ENCODE peak calls at places on chromosomes 11 and 22, in ten cellular contexts. K is H1, R is heart left ventricle, M is A549, F is sigmoid colon, H is right lobe of liver, X is IMR-90, I is ovary, A is vagina, D is tibial nerve. L is an unnamed sample.

GRCh38 chr11:3824714-3825472 is 15.9 kb downstream of the RHOG start:
- DNase-seq in K (peak; percentile 75), R (peak; percentile 60), M (peak; percentile 81), F (peak; percentile 73), H (peak; percentile 47), X (no peak), I (no peak), A (no peak), D (peak; percentile 57), L (no peak)

GRCh38 chr11:134950692-134951304 is 538.8 kb upstream of the B3GAT1 start:
- DNase-seq in K (no peak), R (no peak), M (no peak), F (no peak), H (no peak), X (peak; percentile 75), I (no peak), A (no peak), D (no peak), L (no peak)

GRCh38 chr11:80194625-80195024 is 753.8 kb upstream of the TENM4 start:
- DNase-seq in K (no peak), R (no peak), M (no peak), F (no peak), H (no peak), X (no peak), I (no peak), A (no peak), D (no peak), L (no peak)

GRCh38 chr11:75365711-75366181 is 14.3 kb upstream of the ARRB1 start:
- DNase-seq in K (no peak), R (no peak), M (no peak), F (no peak), H (no peak), X (peak; percentile 84), I (no peak), A (no peak), D (no peak), L (no peak)

GRCh38 chr11:130071211-130071712 is 1.6 kb downstream of the APLP2 start:
- DNase-seq in K (no peak), R (no peak), M (peak; percentile 5), F (no peak), H (no peak), X (peak; percentile 35), I (no peak), A (no peak), D (no peak), L (no peak)

GRCh38 chr22:36405221-36405631 is 17.5 kb upstream of the MYH9 start:
- DNase-seq in K (no peak), R (no peak), M (no peak), F (no peak), H (no peak), X (no peak), I (no peak), A (no peak), D (no peak), L (no peak)

GRCh38 chr11:119684361-119685072 is 44.5 kb downstream of the NECTIN1 start:
- DNase-seq in K (no peak), R (no peak), M (peak; percentile 13), F (no peak), H (no peak), X (peak; percentile 75), I (no peak), A (no peak), D (no peak), L (no peak)

GRCh38 chr11:8015753-8016239 is 28.7 kb downstream of the EIF3F start:
- DNase-seq in K (no peak), R (no peak), M (no peak), F (no peak), H (no peak), X (peak; percentile 69), I (no peak), A (peak; percentile 60), D (no peak), L (no peak)

GRCh38 chr11:28799316-28799715 is 691.1 kb downstream of the METTL15 start:
- DNase-seq in K (no peak), R (no peak), M (no peak), F (no peak), H (no peak), X (no peak), I (no peak), A (no peak), D (no peak), L (no peak)

GRCh38 chr11:67033661-67034166 is 10.8 kb downstream of the SYT12 start:
- DNase-seq in K (no peak), R (no peak), M (no peak), F (no peak), H (no peak), X (peak; percentile 99), I (peak; percentile 29), A (no peak), D (no peak), L (peak; percentile 69)

GRCh38 chr11:64643258-64643881 is 52.4 kb downstream of the SLC22A12 start:
- DNase-seq in K (no peak), R (no peak), M (no peak), F (peak; percentile 82), H (no peak), X (no peak), I (peak; percentile 64), A (no peak), D (no peak), L (peak; percentile 60)

GRCh38 chr11:10627816-10628215 is 59.4 kb upstream of the LYVE1 start:
- DNase-seq in K (no peak), R (no peak), M (no peak), F (no peak), H (no peak), X (no peak), I (no peak), A (no peak), D (no peak), L (no peak)

DNA sequence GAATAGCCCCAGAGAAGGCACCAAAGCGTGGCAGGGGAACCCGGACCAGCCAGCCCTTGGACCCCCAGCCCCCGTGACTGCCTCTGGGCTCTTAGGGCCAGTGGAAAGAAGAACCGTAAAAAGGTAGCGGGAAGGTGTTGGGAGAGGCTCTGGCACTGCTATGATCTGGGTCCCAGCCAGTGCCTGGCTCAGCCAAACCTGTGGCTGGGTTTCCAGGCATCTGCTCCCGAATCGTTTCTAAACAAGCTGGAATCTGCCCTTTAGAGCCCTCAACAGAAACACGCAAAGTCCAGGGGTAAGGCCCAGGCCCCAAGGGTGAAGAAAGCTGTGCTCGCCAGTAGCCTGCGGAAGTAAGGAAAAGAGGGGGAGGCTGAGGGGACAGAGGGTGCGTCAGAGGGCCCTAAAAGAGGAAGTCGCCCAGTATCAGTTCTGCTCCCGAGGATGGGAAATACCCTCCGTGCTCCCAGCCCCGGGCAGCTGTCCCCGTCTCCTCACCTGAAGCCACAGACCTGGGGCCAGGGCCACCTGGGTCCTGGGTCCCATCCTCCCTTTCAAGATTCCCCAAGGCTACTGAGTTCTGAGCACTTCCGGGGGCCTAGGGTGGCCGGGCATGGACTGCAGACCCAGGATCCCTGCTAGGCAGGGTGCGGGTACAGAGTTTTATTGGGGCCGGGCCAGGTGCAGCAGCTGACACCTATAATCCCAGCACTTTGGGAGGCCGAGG is 24.7 kb downstream of the IL10RA start:
- DNase-seq in K (no peak), R (peak; percentile 68), M (no peak), F (peak; percentile 83), H (peak; percentile 61), X (no peak), I (no peak), A (no peak), D (peak; percentile 54), L (no peak)
- H3K4me1 ChIP-seq in K (no peaks in the 10 kb centered on the region), R (peaks cover 17% of the 10 kb centered on the region), M (no peaks in the 10 kb centered on the region), F (no peaks in the 10 kb centered on the region), H (peaks cover 10% of the 10 kb centered on the region), X (no peaks in the 10 kb centered on the region), I (no peaks in the 10 kb centered on the region), A (no peaks in the 10 kb centered on the region), D (no peaks in the 10 kb centered on the region), L (no peaks in the 10 kb centered on the region)

DNA sequence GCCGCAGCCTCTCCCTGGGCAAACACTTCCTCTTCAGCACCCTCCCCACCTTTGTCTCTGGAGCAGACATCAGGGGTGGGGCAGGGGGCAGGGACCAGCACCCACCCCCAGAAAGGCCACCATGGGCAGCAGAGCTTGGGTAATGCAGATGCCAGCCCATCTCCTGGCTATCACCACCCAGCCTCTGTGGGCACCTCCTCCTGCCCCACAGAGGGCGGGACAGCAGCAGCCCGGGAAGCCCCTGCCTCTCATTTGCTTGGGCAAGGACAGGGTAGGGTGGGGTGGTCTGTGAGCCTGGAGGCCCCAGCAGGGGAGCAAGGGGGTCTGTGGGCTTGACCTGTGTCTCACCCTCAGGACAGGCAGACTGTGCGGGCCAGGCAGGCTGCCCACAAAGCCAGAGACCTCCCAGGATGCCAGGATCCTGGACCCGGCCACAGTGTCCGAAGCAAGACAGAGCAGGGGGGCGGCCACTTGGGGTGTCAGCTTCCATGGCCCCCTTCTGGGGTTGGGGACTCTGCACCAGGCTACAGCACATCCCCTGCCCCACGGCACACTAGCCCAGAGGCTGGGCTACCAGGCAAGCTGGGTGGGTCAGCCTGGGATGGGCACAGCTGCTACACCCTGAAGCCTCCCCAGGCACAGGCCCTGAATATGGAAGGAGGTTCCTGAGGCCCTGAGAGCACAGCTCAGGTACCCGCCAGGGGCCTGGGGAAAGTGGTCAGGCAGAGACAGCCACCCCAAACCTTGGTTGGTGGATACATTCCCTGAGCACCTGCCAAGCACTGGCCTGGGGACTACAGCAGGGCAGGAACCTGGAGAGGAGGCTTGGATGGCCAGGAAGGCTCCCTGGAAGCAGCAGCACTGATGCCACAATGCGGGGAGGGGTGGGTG is 4.5 kb downstream of the RNH1 start:
- DNase-seq in K (no peak), R (no peak), M (no peak), F (no peak), H (no peak), X (no peak), I (peak; percentile 45), A (no peak), D (no peak), L (peak; percentile 22)
- TF ChIP-seq POLR2A in K (no peak), R (no peak), M (no peak), F (no peak), H (no peak), X (no peak), I (no peak), A (no peak), D (no peak), L (no peak)

DNA sequence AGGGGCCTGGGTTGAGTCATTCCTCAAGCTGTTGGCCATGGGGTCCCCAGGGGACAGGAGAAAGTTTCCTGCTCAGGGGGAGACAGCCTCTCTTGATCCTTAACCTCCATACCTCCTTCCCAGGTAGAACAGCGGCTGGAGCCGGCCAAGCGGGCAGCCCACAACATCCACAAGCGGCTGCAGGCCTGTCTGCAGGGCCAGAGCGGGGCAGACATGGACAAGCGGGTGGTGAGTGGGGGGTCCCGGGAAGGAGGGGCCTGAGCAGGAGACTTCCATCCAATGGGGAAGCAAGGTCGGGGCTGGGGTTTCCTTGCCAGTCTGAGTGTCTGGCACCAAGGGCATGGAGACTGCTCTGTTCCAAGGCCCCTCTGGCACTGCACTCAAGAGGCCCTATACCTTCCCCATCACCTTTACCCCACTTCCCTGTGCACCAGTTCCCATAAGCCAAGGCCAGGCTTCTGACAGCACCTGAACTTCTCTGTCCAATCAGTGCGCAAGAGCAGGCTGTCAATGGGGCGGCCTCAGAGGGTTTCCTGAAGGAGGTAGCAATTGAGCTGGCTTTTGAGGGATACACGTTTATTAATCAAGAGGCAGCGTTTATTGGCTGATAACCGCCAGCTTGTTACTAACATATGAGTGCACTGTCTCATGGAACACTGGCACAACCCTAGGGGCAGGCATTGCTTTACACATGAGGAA is 1.9 kb downstream of the SH3BP1 start:
- DNase-seq in K (no peak), R (no peak), M (no peak), F (no peak), H (peak; percentile 22), X (no peak), I (peak; percentile 32), A (no peak), D (no peak), L (no peak)
- H3K4me1 ChIP-seq in K (peaks cover 14% of the 10 kb centered on the region), R (peaks cover 19% of the 10 kb centered on the region), M (peaks cover 10% of the 10 kb centered on the region), F (peaks cover 24% of the 10 kb centered on the region), H (peaks cover 10% of the 10 kb centered on the region), X (peaks cover 21% of the 10 kb centered on the region), I (peaks cover 2% of the 10 kb centered on the region), A (peaks cover 60% of the 10 kb centered on the region), D (peaks cover 56% of the 10 kb centered on the region), L (no peaks in the 10 kb centered on the region)

GRCh38 chr22:20116376-20116950 is 559 bp downstream of the RANBP1 start:
- DNase-seq in K (no peak), R (no peak), M (no peak), F (peak; percentile 73), H (peak; percentile 56), X (no peak), I (no peak), A (no peak), D (no peak), L (no peak)
- TF ChIP-seq POLR2A in K (no peak), R (no peak), M (no peak), F (no peak), H (no peak), X (no peak), I (no peak), A (no peak), D (no peak), L (no peak)

L was measured in uterus.